ENCODE peak calls at places on chromosome 14, in five cellular contexts. Y is CD4-positive, alpha-beta memory T cell; Z is endodermal cell; U is neural progenitor cell; H is CD8-positive, alpha-beta memory T cell. S is an unnamed sample. For H3K4me1, the result is how much of the 10 kb centered on the place peaks cover.

GRCh38 chr14:104588066-104588857 is 8.7 kb downstream of the C14orf180 start:
- DNase-seq in Y (no peak), H (no peak), U (no peak), Z (no peak), S (no peak)

GRCh38 chr14:23402296-23403138 is 5.6 kb downstream of the MYH6 start:
- DNase-seq in H (no peak), Y (no peak), Z (peak), U (no peak), S (no peak)

GRCh38 chr14:101066826-101067508 is 163.4 kb upstream of the RTL1 start:
- DNase-seq in U (no peak), Y (no peak), Z (peak), H (no peak), S (no peak)

GRCh38 chr14:104875811-104876210 is 10.7 kb downstream of the CEP170B start:
- DNase-seq in Y (no peak), Z (no peak), U (no peak), H (no peak), S (no peak)

GRCh38 chr14:78363008-78363407 is 192.8 kb downstream of the NRXN3 start:
- DNase-seq in Z (no peak), U (no peak), H (no peak), Y (no peak), S (no peak)

GRCh38 chr14:74275265-74275841 is 27.4 kb downstream of the ABCD4 start:
- DNase-seq in Z (no peak), H (no peak), U (no peak), Y (no peak), S (no peak)

GRCh38 chr14:21999400-21999799 is 325.8 kb upstream of the OR4E1 start:
- DNase-seq in H (no peak), U (no peak), Z (no peak), Y (no peak), S (no peak)

GRCh38 chr14:100622234-100622633 is 35.0 kb upstream of the BEGAIN start:
- DNase-seq in U (no peak), H (no peak), Z (peak), Y (no peak), S (no peak)

GRCh38 chr14:45651906-45652305 is 398.9 kb upstream of the MIS18BP1 start:
- DNase-seq in H (no peak), Y (no peak), U (no peak), Z (no peak), S (no peak)

GRCh38 chr14:101194356-101195308 is 291.1 kb upstream of the RTL1 start:
- DNase-seq in Z (peak), H (no peak), Y (no peak), U (no peak), S (no peak)

GRCh38 chr14:24411468-24412454 is 13.0 kb downstream of the NYNRIN start:
- DNase-seq in H (peak), Z (peak), Y (peak), U (peak), S (peak)

GRCh38 chr14:104888489-104889373 is 23.7 kb downstream of the CEP170B start:
- DNase-seq in H (no peak), U (no peak), Y (no peak), Z (peak), S (no peak)

GRCh38 chr14:64556526-64556925 is 6.8 kb downstream of the PPP1R36 start:
- DNase-seq in Z (no peak), Y (no peak), U (no peak), H (no peak), S (no peak)

GRCh38 chr14:59249029-59249428 is 60.6 kb downstream of the DAAM1 start:
- DNase-seq in Y (no peak), U (peak), H (no peak), Z (no peak), S (no peak)
- H3K4me1 ChIP-seq in Y (under half), U (under half), H (under half), Z (under half), S (under half)

GRCh38 chr14:56131865-56132830 is 13.9 kb downstream of the PELI2 start:
- DNase-seq in Y (no peak), H (no peak), U (peak), Z (no peak), S (no peak)
- H3K27ac ChIP-seq in Y (no peak), H (no peak), U (no peak), Z (no peak), S (no peak)

GRCh38 chr14:63203015-63203414 is 1.2 kb upstream of the RHOJ start:
- DNase-seq in H (no peak), U (no peak), Z (no peak), Y (no peak), S (no peak)

GRCh38 chr14:63205850-63206249 is 1.6 kb downstream of the RHOJ start:
- DNase-seq in H (no peak), Z (no peak), Y (no peak), U (no peak), S (no peak)

GRCh38 chr14:63204407-63205280 is at the start of gene RHOJ:
- DNase-seq in Z (peak), Y (no peak), H (no peak), U (peak), S (no peak)

GRCh38 chr14:63203618-63204406 is 431 bp upstream of the RHOJ start:
- DNase-seq in Z (peak), H (no peak), Y (no peak), U (peak), S (no peak)

GRCh38 chr14:63205281-63205575 is 985 bp downstream of the RHOJ start:
- DNase-seq in U (no peak), Z (no peak), H (no peak), Y (no peak), S (no peak)
- H3K4me3 ChIP-seq in U (no peak), Z (no peak), H (no peak), Y (no peak), S (no peak)

GRCh38 chr14:68636597-68636996 is 156.3 kb downstream of the ZFP36L1 start:
- DNase-seq in U (no peak), H (no peak), Y (no peak), Z (peak), S (no peak)
- H3K4me1 ChIP-seq in U (under half), H (under half), Y (under half), Z (under half), S (under half)

GRCh38 chr14:75380656-75381055 is 47.2 kb upstream of the JDP2 start:
- DNase-seq in Z (no peak), Y (no peak), U (no peak), H (no peak), S (no peak)
- H3K27ac ChIP-seq in Z (no peak), Y (no peak), U (no peak), H (no peak), S (no peak)

GRCh38 chr14:102201369-102201748 is 61.7 kb downstream of the WDR20 start:
- DNase-seq in Y (no peak), U (no peak), H (peak), Z (no peak), S (no peak)
- H3K4me3 ChIP-seq in Y (no peak), U (no peak), H (no peak), Z (no peak), S (no peak)

GRCh38 chr14:58287607-58288042 is 10.7 kb upstream of the ARID4A start:
- DNase-seq in Y (no peak), U (no peak), Z (no peak), H (no peak), S (no peak)
- H3K4me1 ChIP-seq in Y (half or more), U (under half), Z (under half), H (under half), S (under half)

GRCh38 chr14:32530800-32531199 is 201.7 kb downstream of the AKAP6 start:
- DNase-seq in H (no peak), U (no peak), Y (no peak), Z (no peak), S (no peak)
- H3K27ac ChIP-seq in H (no peak), U (no peak), Y (no peak), Z (no peak), S (no peak)

GRCh38 chr14:53126705-53127104 is 26.4 kb downstream of the DDHD1 start:
- DNase-seq in H (no peak), Y (no peak), Z (no peak), U (no peak), S (peak)
- H3K4me3 ChIP-seq in H (peak), Y (no peak), Z (no peak), U (no peak), S (peak)

S was measured in Karpas-422.